ENCODE peak calls at places on chromosome 19, in ten cellular contexts. M is cardiac muscle cell, X is adrenal gland, G is pancreas, R is fibroblast of lung, F is IMR-90, U is dorsolateral prefrontal cortex, J is WERI-Rb-1, W is psoas muscle, H is ovary. C is an unnamed sample.

GRCh38 chr19:49932731-49933131 is 3.4 kb upstream of the NUP62 start:
- DNase-seq in M (no peak), X (no peak), G (no peak), R (no peak), F (no peak), U (no peak), J (no peak), W (no peak), H (no peak), C (no peak)

GRCh38 chr19:33094504-33095067 is 13.6 kb downstream of the GPATCH1 start:
- DNase-seq in M (no peak), X (no peak), G (no peak), R (no peak), F (no peak), U (no peak), J (no peak), W (no peak), H (no peak), C (peak)

GRCh38 chr19:17458970-17459369 is 1.8 kb downstream of the NXNL1 start:
- DNase-seq in M (no peak), X (no peak), G (no peak), R (no peak), F (no peak), U (no peak), J (no peak), W (no peak), H (no peak), C (no peak)

GRCh38 chr19:12194827-12195500 is 32.1 kb downstream of the ZNF136 start:
- DNase-seq in M (no peak), X (peak), G (peak), R (peak), F (peak), U (peak), J (peak), W (peak), H (peak), C (peak)

GRCh38 chr19:34676697-34677385 is at the start of gene SCGB2B2:
- DNase-seq in M (peak), X (no peak), G (no peak), R (no peak), F (no peak), U (no peak), J (peak), W (no peak), H (no peak), C (peak)

GRCh38 chr19:30064021-30064699 is 122.1 kb downstream of the URI1 start:
- DNase-seq in M (no peak), X (no peak), G (no peak), R (no peak), F (no peak), U (no peak), J (no peak), W (no peak), H (no peak), C (no peak)

GRCh38 chr19:51135004-51135403 is 7.1 kb upstream of the SIGLEC7 start:
- DNase-seq in M (no peak), X (no peak), G (no peak), R (no peak), F (no peak), U (no peak), J (no peak), W (no peak), H (no peak), C (no peak)

GRCh38 chr19:52741951-52742485 is 7.2 kb upstream of the ZNF611 start:
- DNase-seq in M (peak), X (no peak), G (no peak), R (no peak), F (no peak), U (no peak), J (peak), W (no peak), H (no peak), C (no peak)

GRCh38 chr19:29566496-29567054 is 39.5 kb upstream of the POP4 start:
- DNase-seq in M (no peak), X (no peak), G (no peak), R (no peak), F (no peak), U (no peak), J (no peak), W (no peak), H (no peak), C (no peak)

GRCh38 chr19:39428309-39429112 is 7.2 kb downstream of the RPS16 start:
- DNase-seq in M (peak), X (peak), G (peak), R (peak), F (peak), U (no peak), J (peak), W (peak), H (peak), C (no peak)

GRCh38 chr19:55500368-55500952 is 12.2 kb downstream of the SSC5D start:
- DNase-seq in M (no peak), X (no peak), G (no peak), R (no peak), F (no peak), U (no peak), J (no peak), W (no peak), H (no peak), C (no peak)

GRCh38 chr19:9324584-9324962 is 594 bp downstream of the ZNF559 start:
- DNase-seq in M (no peak), X (no peak), G (no peak), R (no peak), F (no peak), U (no peak), J (no peak), W (no peak), H (no peak), C (peak)

GRCh38 chr19:33998302-33998701 is 174.0 kb upstream of the LSM14A start:
- DNase-seq in M (no peak), X (no peak), G (peak), R (no peak), F (no peak), U (no peak), J (no peak), W (no peak), H (no peak), C (no peak)

GRCh38 chr19:17468302-17469091 is 1.8 kb upstream of the SLC27A1 start:
- DNase-seq in M (no peak), X (peak), G (peak), R (peak), F (no peak), U (peak), J (peak), W (peak), H (peak), C (no peak)

GRCh38 chr19:11448410-11448809 is 13.0 kb downstream of the PRKCSH start:
- DNase-seq in M (no peak), X (no peak), G (no peak), R (no peak), F (no peak), U (no peak), J (no peak), W (no peak), H (no peak), C (no peak)

GRCh38 chr19:24140099-24140498 is 53.1 kb downstream of the ZNF254 start:
- DNase-seq in M (no peak), X (no peak), G (no peak), R (peak), F (peak), U (no peak), J (no peak), W (no peak), H (no peak), C (peak)

GRCh38 chr19:48670699-48671455 is 1.9 kb downstream of the NTN5 start:
- DNase-seq in M (no peak), X (no peak), G (no peak), R (no peak), F (no peak), U (no peak), J (peak), W (no peak), H (no peak), C (no peak)

GRCh38 chr19:11020423-11020822 is 59.6 kb downstream of the SMARCA4 start:
- DNase-seq in M (no peak), X (no peak), G (no peak), R (no peak), F (no peak), U (no peak), J (no peak), W (no peak), H (no peak), C (no peak)

GRCh38 chr19:14366529-14366928 is 14.7 kb upstream of the ADGRE5 start:
- DNase-seq in M (peak), X (peak), G (peak), R (peak), F (peak), U (peak), J (peak), W (peak), H (peak), C (peak)

GRCh38 chr19:14363203-14364097 is 17.8 kb upstream of the ADGRE5 start:
- DNase-seq in M (peak), X (peak), G (no peak), R (peak), F (peak), U (no peak), J (peak), W (peak), H (peak), C (peak)

GRCh38 chr19:14367016-14367415 is 14.2 kb upstream of the ADGRE5 start:
- DNase-seq in M (no peak), X (no peak), G (no peak), R (no peak), F (no peak), U (no peak), J (no peak), W (no peak), H (no peak), C (no peak)

DNA sequence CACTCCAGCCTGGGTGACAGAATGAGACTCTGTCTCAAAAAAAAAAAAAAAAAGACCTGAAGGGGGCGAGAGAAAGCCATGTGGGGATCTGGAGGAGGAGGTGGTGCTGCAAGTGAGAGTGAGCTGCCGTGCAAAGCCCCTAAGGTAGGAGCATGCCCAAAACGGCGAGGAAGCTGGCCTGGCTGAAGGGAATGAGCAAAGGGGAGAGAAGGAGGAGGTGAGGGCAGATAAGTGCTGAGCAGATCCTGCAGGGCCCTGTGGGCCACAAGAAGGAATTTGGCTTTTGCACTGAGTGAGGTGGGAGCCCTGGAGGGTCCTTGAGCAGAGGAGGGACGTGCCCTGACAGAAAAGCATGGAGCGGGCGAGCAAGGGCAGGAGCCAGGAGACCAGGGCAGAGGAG is 19.4 kb upstream of the ADGRE5 start:
- DNase-seq in M (peak), X (no peak), G (no peak), R (no peak), F (no peak), U (no peak), J (peak), W (no peak), H (no peak), C (no peak)
- TF ChIP-seq CTCF in M (peak), X (no peak), G (no peak), R (no peak), F (no peak), U (no peak), J (peak), W (peak), H (no peak), C (no peak)

GRCh38 chr19:4639531-4640246 is 373 bp downstream of the TNFAIP8L1 start:
- DNase-seq in M (no peak), X (peak), G (peak), R (no peak), F (no peak), U (peak), J (no peak), W (peak), H (peak), C (no peak)
- H3K27ac ChIP-seq in M (no peak), X (no peak), G (no peak), R (peak), F (peak), U (peak), J (no peak), W (no peak), H (peak), C (peak)

GRCh38 chr19:47541507-47541906 is 26.6 kb upstream of the NAPA start:
- DNase-seq in M (peak), X (no peak), G (no peak), R (no peak), F (no peak), U (no peak), J (no peak), W (no peak), H (no peak), C (no peak)
- TF ChIP-seq CTCF in M (no peak), X (no peak), G (no peak), R (no peak), F (no peak), U (no peak), J (no peak), W (no peak), H (no peak), C (no peak)

GRCh38 chr19:41221514-41222205 is 2.6 kb downstream of the AXL start:
- DNase-seq in M (no peak), X (no peak), G (no peak), R (no peak), F (no peak), U (no peak), J (no peak), W (no peak), H (no peak), C (no peak)
- H3K27ac ChIP-seq in M (no peak), X (no peak), G (no peak), R (peak), F (peak), U (peak), J (no peak), W (no peak), H (no peak), C (peak)

DNA sequence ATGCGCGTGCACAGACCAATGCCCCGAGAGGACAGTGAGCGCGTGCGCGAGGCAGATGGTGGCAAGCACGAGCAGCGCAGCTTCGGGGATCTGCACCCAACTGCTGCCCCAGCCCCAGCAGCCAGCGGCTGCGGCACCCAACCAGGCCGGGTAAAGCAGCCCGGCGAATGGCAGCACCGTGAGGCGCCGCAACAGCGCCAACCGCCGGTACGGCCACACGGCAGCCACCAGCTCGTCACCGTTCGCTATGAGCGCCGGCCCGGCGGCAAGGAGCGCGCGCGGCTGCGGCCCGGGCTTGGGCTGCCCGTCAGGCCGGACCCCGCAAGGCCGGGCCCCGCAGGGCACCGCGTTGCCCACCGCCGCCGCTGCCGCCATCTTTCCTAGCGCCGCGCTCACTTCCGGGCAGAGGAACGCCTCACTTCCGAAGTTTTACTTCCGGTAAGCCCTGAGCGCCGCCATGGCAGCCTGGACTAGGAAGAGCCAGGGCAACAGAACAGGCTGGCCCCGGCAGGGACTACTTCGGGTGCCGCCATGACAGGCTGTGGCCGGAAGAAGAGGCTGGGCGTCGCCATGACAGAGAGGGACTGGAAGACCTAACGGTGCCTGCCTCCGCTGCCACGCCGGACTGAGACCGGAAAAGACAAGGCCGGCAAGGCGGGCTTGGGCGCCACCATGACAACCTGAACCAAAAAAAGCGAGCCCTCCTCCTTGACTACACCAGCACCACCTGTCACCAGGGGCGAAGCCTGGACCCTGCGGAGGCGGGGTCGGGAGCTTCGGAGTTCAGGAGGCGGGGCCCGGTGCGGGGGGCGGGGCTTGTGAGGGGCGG is at the start of gene ATP13A1:
- DNase-seq in M (peak), X (peak), G (peak), R (peak), F (peak), U (peak), J (peak), W (peak), H (peak), C (peak)
- TF ChIP-seq CTCF in M (no peak), X (no peak), G (no peak), R (no peak), F (no peak), U (peak), J (no peak), W (peak), H (no peak), C (no peak)

GRCh38 chr19:15279326-15279904 is 47.2 kb upstream of the EPHX3 start:
- DNase-seq in M (no peak), X (no peak), G (no peak), R (no peak), F (no peak), U (no peak), J (peak), W (no peak), H (no peak), C (no peak)

GRCh38 chr19:15280048-15280725 is 47.9 kb upstream of the EPHX3 start:
- DNase-seq in M (no peak), X (no peak), G (no peak), R (no peak), F (peak), U (no peak), J (peak), W (peak), H (no peak), C (no peak)

GRCh38 chr19:15280915-15281683 is 48.9 kb upstream of the EPHX3 start:
- DNase-seq in M (no peak), X (peak), G (peak), R (peak), F (peak), U (peak), J (peak), W (peak), H (peak), C (peak)

GRCh38 chr19:15274477-15274876 is 42.2 kb upstream of the EPHX3 start:
- DNase-seq in M (no peak), X (no peak), G (no peak), R (no peak), F (no peak), U (no peak), J (no peak), W (no peak), H (no peak), C (no peak)

GRCh38 chr19:15276620-15277019 is 44.4 kb upstream of the EPHX3 start:
- DNase-seq in M (no peak), X (no peak), G (no peak), R (no peak), F (no peak), U (no peak), J (no peak), W (no peak), H (no peak), C (peak)
- H3K27ac ChIP-seq in M (peak), X (no peak), G (no peak), R (no peak), F (peak), U (no peak), J (peak), W (peak), H (no peak), C (peak)

GRCh38 chr19:2540646-2541454 is 64.9 kb downstream of the GADD45B start:
- DNase-seq in M (peak), X (peak), G (peak), R (peak), F (peak), U (no peak), J (no peak), W (peak), H (peak), C (peak)
- TF ChIP-seq CTCF in M (peak), X (peak), G (no peak), R (peak), F (peak), U (no peak), J (no peak), W (peak), H (no peak), C (no peak)

DNA sequence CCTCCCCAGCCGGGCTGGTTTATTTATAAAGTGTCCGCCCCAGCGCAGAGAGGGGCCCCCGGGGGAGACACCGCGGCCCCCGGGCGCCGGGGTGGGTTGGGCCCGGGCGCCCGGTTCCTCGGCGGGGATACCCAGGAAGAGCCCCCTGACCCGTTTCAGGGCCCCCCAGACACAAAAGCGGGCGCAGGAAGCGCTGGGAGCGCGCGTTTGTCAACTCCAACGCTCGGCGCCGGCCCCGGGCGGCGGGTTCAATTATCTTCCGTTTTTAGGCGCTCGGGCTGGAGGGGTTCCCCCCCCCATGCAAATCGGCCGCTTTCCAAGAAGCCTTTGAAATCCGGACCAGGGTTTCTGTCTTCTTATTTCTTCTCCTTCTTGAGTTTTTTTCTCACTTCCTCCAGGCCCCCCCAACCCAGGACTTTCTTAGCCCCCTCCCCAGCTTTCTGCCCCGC is 784 bp downstream of the ARID3A start:
- DNase-seq in M (peak), X (peak), G (no peak), R (no peak), F (no peak), U (peak), J (no peak), W (peak), H (peak), C (peak)
- H3K27ac ChIP-seq in M (peak), X (peak), G (peak), R (peak), F (peak), U (peak), J (peak), W (peak), H (peak), C (peak)

GRCh38 chr19:4257025-4257424 is 10.1 kb downstream of the YJU2 start:
- DNase-seq in M (no peak), X (no peak), G (no peak), R (no peak), F (no peak), U (no peak), J (no peak), W (no peak), H (no peak), C (no peak)

GRCh38 chr19:4258181-4258580 is 11.3 kb downstream of the YJU2 start:
- DNase-seq in M (no peak), X (no peak), G (no peak), R (no peak), F (no peak), U (no peak), J (no peak), W (no peak), H (no peak), C (no peak)

GRCh38 chr19:4260605-4261191 is 13.8 kb downstream of the YJU2 start:
- DNase-seq in M (no peak), X (no peak), G (no peak), R (no peak), F (no peak), U (no peak), J (no peak), W (no peak), H (no peak), C (no peak)

DNA sequence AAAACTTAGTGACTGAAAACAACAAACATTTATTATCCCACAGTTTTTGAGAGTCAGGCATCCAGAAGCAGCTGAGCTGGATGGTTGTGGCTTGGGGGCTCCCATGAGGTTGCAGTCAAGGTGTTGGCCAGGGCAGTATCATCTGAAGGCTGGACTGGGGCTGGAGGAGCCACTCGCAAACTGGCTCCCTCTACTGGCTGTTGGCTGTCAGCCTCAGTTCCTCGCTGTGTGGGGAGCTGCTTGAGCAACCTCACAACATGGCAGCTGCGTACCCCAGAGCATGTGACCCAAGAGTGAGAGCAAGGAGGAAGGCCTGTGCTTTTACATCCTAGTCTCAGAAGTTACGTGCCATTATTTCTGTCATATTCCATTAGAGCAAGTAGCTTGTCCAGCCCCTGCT is 9.7 kb downstream of the YJU2 start:
- DNase-seq in M (no peak), X (no peak), G (no peak), R (no peak), F (no peak), U (no peak), J (no peak), W (no peak), H (no peak), C (no peak)
- TF ChIP-seq CTCF in M (peak), X (no peak), G (no peak), R (no peak), F (no peak), U (no peak), J (peak), W (no peak), H (no peak), C (no peak)

C was measured in RWPE1.